ENCODE peak calls at places on chromosomes 12 and 14, in ten cellular contexts. U, H, Q, F, M, Y, E, R, W and D are unnamed samples.

GRCh38 chr12:47158792-47159191 is 79.0 kb upstream of the AMIGO2 start:
- DNase-seq in U (no peak), H (no peak), Q (no peak), F (no peak), M (no peak), Y (no peak), E (no peak), R (no peak), W (no peak), D (no peak)

GRCh38 chr14:81991998-81992397 is 458.3 kb upstream of the SEL1L start:
- DNase-seq in U (peak), H (no peak), Q (no peak), F (no peak), M (no peak), Y (no peak), E (no peak), R (no peak), W (no peak), D (no peak)

GRCh38 chr14:92259613-92260357 is 63.2 kb upstream of the SLC24A4 start:
- DNase-seq in U (no peak), H (no peak), Q (no peak), F (no peak), M (no peak), Y (no peak), E (no peak), R (no peak), W (no peak), D (no peak)

GRCh38 chr12:14410841-14411569 is 45.5 kb downstream of the ATF7IP start:
- DNase-seq in U (peak), H (no peak), Q (no peak), F (no peak), M (no peak), Y (no peak), E (no peak), R (no peak), W (no peak), D (no peak)

GRCh38 chr12:129337413-129337812 is 484.1 kb downstream of the GLT1D1 start:
- DNase-seq in U (no peak), H (no peak), Q (no peak), F (no peak), M (no peak), Y (no peak), E (no peak), R (no peak), W (no peak), D (no peak)

GRCh38 chr12:11812558-11813421 is 163.3 kb downstream of the ETV6 start:
- DNase-seq in U (peak), H (peak), Q (no peak), F (no peak), M (no peak), Y (peak), E (peak), R (no peak), W (no peak), D (peak)

GRCh38 chr14:77140343-77140936 is 1.2 kb downstream of the ZDHHC22 start:
- DNase-seq in U (no peak), H (no peak), Q (no peak), F (no peak), M (no peak), Y (peak), E (no peak), R (no peak), W (no peak), D (no peak)

GRCh38 chr12:88388566-88389269 is 191.6 kb downstream of the KITLG start:
- DNase-seq in U (peak), H (peak), Q (no peak), F (no peak), M (no peak), Y (no peak), E (no peak), R (no peak), W (no peak), D (no peak)

GRCh38 chr12:128543971-128544370 is 277.0 kb downstream of the TMEM132C start:
- DNase-seq in U (no peak), H (no peak), Q (no peak), F (no peak), M (no peak), Y (no peak), E (no peak), R (no peak), W (no peak), D (no peak)

GRCh38 chr12:29309320-29309902 is 71.6 kb downstream of the ERGIC2 start:
- DNase-seq in U (peak), H (peak), Q (no peak), F (no peak), M (no peak), Y (no peak), E (no peak), R (no peak), W (no peak), D (no peak)

GRCh38 chr12:56565510-56566101 is 44.0 kb downstream of the RBMS2 start:
- DNase-seq in U (peak), H (peak), Q (peak), F (no peak), M (peak), Y (no peak), E (peak), R (peak), W (no peak), D (peak)

GRCh38 chr14:80310950-80311349 is 99.6 kb upstream of the DIO2 start:
- DNase-seq in U (peak), H (peak), Q (no peak), F (no peak), M (no peak), Y (no peak), E (no peak), R (no peak), W (no peak), D (no peak)

GRCh38 chr12:49974231-49974675 is 1.5 kb downstream of the AQP6 start:
- DNase-seq in U (peak), H (peak), Q (peak), F (no peak), M (peak), Y (peak), E (no peak), R (peak), W (no peak), D (peak)

GRCh38 chr14:30521899-30522736 is 36.8 kb upstream of the G2E3 start:
- DNase-seq in U (peak), H (peak), Q (no peak), F (no peak), M (no peak), Y (no peak), E (peak), R (no peak), W (no peak), D (no peak)

GRCh38 chr12:85782711-85783110 is 53.5 kb downstream of the RASSF9 start:
- DNase-seq in U (peak), H (no peak), Q (no peak), F (no peak), M (no peak), Y (no peak), E (no peak), R (no peak), W (no peak), D (no peak)

GRCh38 chr14:51547260-51547659 is 104.5 kb upstream of the FRMD6 start:
- DNase-seq in U (peak), H (peak), Q (no peak), F (no peak), M (peak), Y (no peak), E (no peak), R (peak), W (no peak), D (no peak)

GRCh38 chr12:98894412-98895085 is 249.5 kb downstream of the APAF1 start:
- DNase-seq in U (peak), H (no peak), Q (no peak), F (no peak), M (no peak), Y (peak), E (no peak), R (no peak), W (no peak), D (no peak)

GRCh38 chr12:15049456-15050153 is 76.8 kb downstream of the PDE6H start:
- DNase-seq in U (no peak), H (no peak), Q (no peak), F (no peak), M (no peak), Y (no peak), E (no peak), R (no peak), W (no peak), D (no peak)

GRCh38 chr12:6229823-6230222 is 29.6 kb downstream of the CD9 start:
- DNase-seq in U (peak), H (peak), Q (peak), F (no peak), M (no peak), Y (peak), E (no peak), R (peak), W (no peak), D (peak)

GRCh38 chr12:51217133-51217967 is 512 bp downstream of the POU6F1 start:
- DNase-seq in U (peak), H (no peak), Q (peak), F (peak), M (peak), Y (peak), E (peak), R (peak), W (no peak), D (peak)

GRCh38 chr12:117073611-117074010 is 25.6 kb downstream of the TESC start:
- DNase-seq in U (no peak), H (no peak), Q (no peak), F (no peak), M (no peak), Y (no peak), E (no peak), R (no peak), W (no peak), D (no peak)

DNA sequence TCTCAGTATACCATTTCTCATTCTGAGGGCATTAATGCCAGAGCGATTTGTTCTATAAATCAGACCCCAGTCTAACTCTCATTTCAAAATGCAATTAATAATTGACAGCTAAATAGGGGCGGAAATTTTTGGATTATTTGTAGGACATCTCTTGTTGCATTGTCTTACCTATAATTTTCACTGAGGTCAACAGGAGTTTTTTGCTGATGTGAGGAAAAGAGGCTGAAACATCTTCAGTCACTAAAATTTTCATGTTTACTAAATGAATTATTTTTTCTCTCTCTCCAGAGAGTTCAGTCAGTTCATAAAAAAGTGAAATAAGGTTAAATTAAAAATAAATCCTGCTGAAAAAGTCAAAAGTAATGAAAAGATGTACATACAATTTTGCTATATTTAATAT is 295.9 kb downstream of the CCER1 start:
- DNase-seq in U (no peak), H (no peak), Q (no peak), F (no peak), M (no peak), Y (no peak), E (no peak), R (no peak), W (no peak), D (no peak)
- H3K27ac ChIP-seq in U (no peak), H (no peak), Q (no peak), F (no peak), M (no peak), Y (no peak), E (no peak), R (no peak), W (no peak), D (no peak)

DNA sequence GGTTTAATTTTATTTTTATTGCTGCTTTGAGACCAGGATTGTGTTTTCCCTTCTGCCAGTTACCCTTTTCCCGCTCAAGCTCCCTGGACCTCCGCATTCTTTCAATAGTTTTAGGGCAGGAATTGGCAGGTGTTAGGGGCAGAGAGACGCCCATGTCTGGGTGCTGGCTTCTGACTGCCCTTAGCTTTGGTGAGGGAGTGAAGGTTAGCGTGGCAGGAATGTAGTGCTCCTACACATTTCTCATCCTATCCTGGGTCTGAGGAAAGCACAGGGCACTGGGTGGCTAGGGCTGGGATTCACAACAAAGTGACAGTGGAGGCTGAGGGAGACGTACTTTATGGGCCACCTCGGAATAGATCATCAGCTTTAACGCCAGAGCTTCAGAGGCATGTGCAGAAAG is 428.0 kb downstream of the ZFP36L1 start:
- DNase-seq in U (no peak), H (no peak), Q (no peak), F (no peak), M (no peak), Y (no peak), E (no peak), R (no peak), W (no peak), D (no peak)
- H3K27ac ChIP-seq in U (peak), H (no peak), Q (peak), F (no peak), M (peak), Y (peak), E (no peak), R (peak), W (peak), D (peak)

DNA sequence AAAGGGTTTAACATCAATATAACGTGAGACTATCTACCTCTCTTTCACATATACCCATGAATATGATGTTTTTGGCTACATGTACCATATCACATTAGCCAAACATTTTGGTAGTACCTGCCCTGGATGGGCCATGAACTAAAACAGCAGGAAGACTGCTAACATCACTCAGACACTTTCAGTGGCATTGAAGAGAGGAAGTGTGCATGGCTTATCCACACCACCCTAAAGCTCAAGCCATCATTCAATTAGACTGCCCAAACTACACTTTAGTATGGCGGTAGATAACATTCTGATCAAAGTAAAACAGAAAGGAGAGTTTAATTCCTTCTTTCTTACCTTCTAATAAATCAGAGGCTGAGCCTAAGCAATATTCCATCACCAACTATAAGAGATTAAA is 103.0 kb downstream of the PEBP1 start:
- DNase-seq in U (no peak), H (no peak), Q (no peak), F (no peak), M (no peak), Y (no peak), E (no peak), R (no peak), W (no peak), D (no peak)
- H3K27ac ChIP-seq in U (no peak), H (no peak), Q (no peak), F (no peak), M (no peak), Y (no peak), E (no peak), R (no peak), W (peak), D (no peak)

GRCh38 chr12:115774148-115774905 is 503.2 kb downstream of the MED13L start:
- DNase-seq in U (no peak), H (no peak), Q (no peak), F (no peak), M (no peak), Y (no peak), E (no peak), R (no peak), W (no peak), D (no peak)
- H3K27ac ChIP-seq in U (no peak), H (no peak), Q (no peak), F (no peak), M (no peak), Y (no peak), E (no peak), R (no peak), W (no peak), D (no peak)

GRCh38 chr12:123134755-123135282 is 16.1 kb downstream of the PITPNM2 start:
- DNase-seq in U (no peak), H (no peak), Q (no peak), F (no peak), M (no peak), Y (no peak), E (no peak), R (no peak), W (no peak), D (no peak)
- H3K27ac ChIP-seq in U (no peak), H (no peak), Q (no peak), F (no peak), M (no peak), Y (no peak), E (no peak), R (no peak), W (peak), D (no peak)